ENCODE peak calls at places on chromosomes 5 and 9, in nine cellular contexts. X is HepG2, Z is sigmoid colon, C is A549, J is transverse colon, K is ovary, S is stomach, U is upper lobe of left lung, M is SK-N-SH. A is an unnamed sample.

GRCh38 chr5:102792705-102793104 is 37.6 kb downstream of the PAM start:
- DNase-seq in S (no peak), Z (no peak), U (no peak), C (peak), M (no peak), J (no peak), K (no peak), X (peak), A (no peak)

GRCh38 chr5:129973716-129974426 is 69.6 kb downstream of the CHSY3 start:
- DNase-seq in U (no peak), M (no peak), S (no peak), X (no peak), C (no peak), Z (no peak), J (no peak), K (no peak), A (no peak)

GRCh38 chr5:113546711-113547159 is 33.2 kb downstream of the YTHDC2 start:
- DNase-seq in J (no peak), K (no peak), S (no peak), X (no peak), U (no peak), C (no peak), M (no peak), Z (no peak), A (no peak)

GRCh38 chr5:50320131-50320749 is 120.8 kb downstream of the EMB start:
- DNase-seq in M (no peak), C (no peak), S (no peak), K (no peak), X (no peak), J (no peak), Z (no peak), U (no peak), A (no peak)

GRCh38 chr9:108412755-108413154 is 443.0 kb downstream of the ACTL7B start:
- DNase-seq in J (no peak), K (no peak), S (no peak), U (no peak), X (no peak), M (no peak), Z (no peak), C (no peak), A (no peak)

GRCh38 chr5:135466178-135467050 is 14.3 kb upstream of the TIFAB start:
- DNase-seq in Z (peak), S (peak), X (peak), J (peak), M (peak), K (peak), U (peak), C (peak), A (no peak)

GRCh38 chr9:79685576-79685975 is 113.8 kb downstream of the TLE4 start:
- DNase-seq in Z (no peak), X (no peak), K (no peak), M (no peak), J (no peak), C (no peak), S (no peak), U (no peak), A (no peak)

GRCh38 chr5:181069767-181070491 is 29.9 kb downstream of the BTNL9 start:
- DNase-seq in Z (no peak), J (no peak), C (no peak), U (no peak), M (no peak), K (no peak), S (no peak), X (no peak), A (peak)

GRCh38 chr5:170631471-170632195 is 127.8 kb downstream of the KCNIP1 start:
- DNase-seq in X (peak), J (no peak), Z (peak), C (peak), U (peak), M (peak), K (peak), S (no peak), A (no peak)

GRCh38 chr9:127396808-127397721 is at the start of gene SLC2A8:
- DNase-seq in X (peak), C (peak), J (peak), K (peak), Z (peak), M (peak), S (peak), U (peak), A (peak)

GRCh38 chr9:86324901-86325300 is 29.3 kb downstream of the TUT7 start:
- DNase-seq in J (no peak), C (no peak), M (no peak), U (no peak), Z (no peak), X (no peak), K (no peak), S (no peak), A (no peak)

GRCh38 chr5:10702911-10703491 is 58.0 kb downstream of the DAP start:
- DNase-seq in J (no peak), M (no peak), U (peak), X (no peak), C (no peak), S (no peak), Z (no peak), K (no peak), A (no peak)

GRCh38 chr9:114057161-114057560 is 20.9 kb downstream of the AMBP start:
- DNase-seq in X (no peak), M (no peak), S (no peak), U (no peak), J (no peak), C (no peak), Z (no peak), K (no peak), A (no peak)

GRCh38 chr5:137833463-137833862 is 34.2 kb upstream of the MYOT start:
- DNase-seq in Z (no peak), C (peak), K (no peak), S (no peak), J (no peak), U (no peak), X (peak), M (no peak), A (no peak)

GRCh38 chr5:159410480-159410879 is 80.2 kb upstream of the IL12B start:
- DNase-seq in M (no peak), S (no peak), X (no peak), Z (no peak), K (no peak), U (no peak), C (no peak), J (no peak), A (no peak)

GRCh38 chr5:135423158-135423925 is 23.8 kb downstream of the DCANP1 start:
- DNase-seq in Z (no peak), K (no peak), J (no peak), M (no peak), X (peak), S (no peak), U (no peak), C (no peak), A (no peak)

GRCh38 chr9:111839387-111839786 is 44.6 kb upstream of the SHOC1 start:
- DNase-seq in X (peak), S (no peak), U (no peak), Z (peak), M (no peak), K (no peak), J (no peak), C (no peak), A (no peak)

GRCh38 chr5:156473271-156473935 is 146.4 kb downstream of the SGCD start:
- DNase-seq in Z (no peak), K (no peak), M (no peak), X (no peak), J (no peak), U (no peak), C (no peak), S (no peak), A (no peak)

GRCh38 chr5:111071413-111071812 is at the start of gene TSLP:
- DNase-seq in S (no peak), C (no peak), J (no peak), K (no peak), U (no peak), X (no peak), Z (no peak), M (no peak), A (no peak)

GRCh38 chr9:4349841-4350418 is 50.1 kb upstream of the GLIS3 start:
- DNase-seq in J (no peak), M (no peak), K (no peak), C (no peak), U (no peak), S (no peak), X (no peak), Z (no peak), A (peak)

GRCh38 chr5:152625696-152626095 is 220.6 kb upstream of the NMUR2 start:
- DNase-seq in K (no peak), J (no peak), U (no peak), S (no peak), C (no peak), Z (no peak), M (no peak), X (no peak), A (no peak)

GRCh38 chr5:116524051-116524450 is 50.6 kb downstream of the SEMA6A start:
- DNase-seq in Z (no peak), M (no peak), U (no peak), X (no peak), S (no peak), J (no peak), K (no peak), C (no peak), A (no peak)

GRCh38 chr9:76023715-76024195 is 133.3 kb downstream of the PCSK5 start:
- DNase-seq in K (no peak), M (no peak), C (no peak), Z (no peak), X (peak), J (no peak), U (no peak), S (no peak), A (no peak)

GRCh38 chr5:178590141-178590923 is at the start of gene COL23A1:
- DNase-seq in S (peak), X (no peak), M (peak), J (peak), Z (peak), C (no peak), K (peak), U (peak), A (no peak)

GRCh38 chr5:142906863-142907671 is 136.9 kb downstream of the ARHGAP26 start:
- DNase-seq in J (no peak), M (no peak), Z (peak), S (no peak), X (no peak), U (no peak), K (no peak), C (no peak), A (no peak)

GRCh38 chr9:65411901-65412300 is 126.9 kb upstream of the FOXD4L5 start:
- DNase-seq in U (no peak), C (no peak), K (no peak), J (no peak), M (no peak), X (no peak), S (no peak), Z (no peak), A (no peak)

GRCh38 chr5:75668988-75669760 is 48.1 kb downstream of the POC5 start:
- DNase-seq in U (no peak), M (no peak), J (peak), X (peak), S (peak), Z (no peak), K (no peak), C (peak), A (no peak)

GRCh38 chr9:130732131-130732530 is 38.6 kb downstream of the EXOSC2 start:
- DNase-seq in Z (no peak), K (no peak), S (no peak), C (no peak), J (no peak), U (no peak), X (peak), M (peak), A (no peak)

GRCh38 chr5:69512740-69513260 is 20.2 kb downstream of the OCLN start:
- DNase-seq in S (no peak), Z (no peak), X (no peak), M (no peak), C (no peak), U (no peak), J (no peak), K (no peak), A (no peak)

GRCh38 chr5:122870219-122870856 is 24.9 kb downstream of the SNX24 start:
- DNase-seq in S (no peak), M (no peak), J (no peak), K (no peak), U (no peak), C (no peak), Z (no peak), X (no peak), A (no peak)

GRCh38 chr5:135600971-135601381 is 22.2 kb upstream of the CXCL14 start:
- DNase-seq in U (no peak), K (no peak), J (no peak), C (no peak), Z (no peak), S (no peak), X (no peak), M (no peak), A (peak)

GRCh38 chr5:112529525-112529924 is 110.4 kb upstream of the EPB41L4A start:
- DNase-seq in U (no peak), X (peak), K (no peak), Z (no peak), J (no peak), M (peak), S (no peak), C (no peak), A (no peak)

GRCh38 chr5:78509884-78510769 is 138.4 kb downstream of the LHFPL2 start:
- DNase-seq in X (no peak), S (peak), Z (peak), C (no peak), M (no peak), U (peak), K (peak), J (peak), A (no peak)

GRCh38 chr5:68087866-68088265 is 127.7 kb upstream of the PIK3R1 start:
- DNase-seq in C (no peak), Z (no peak), X (no peak), M (no peak), J (no peak), S (peak), K (no peak), U (no peak), A (no peak)

GRCh38 chr5:89255845-89256463 is 373.0 kb upstream of the MEF2C start:
- DNase-seq in J (no peak), X (no peak), K (no peak), C (peak), U (no peak), M (no peak), Z (no peak), S (no peak), A (no peak)

GRCh38 chr9:89359636-89360315 is 41.5 kb downstream of the SECISBP2 start:
- DNase-seq in U (no peak), S (no peak), M (no peak), C (no peak), J (no peak), K (no peak), X (no peak), Z (no peak), A (no peak)

GRCh38 chr9:10366171-10366779 is 246.5 kb downstream of the PTPRD start:
- DNase-seq in U (no peak), X (peak), Z (no peak), J (no peak), M (peak), K (no peak), C (peak), S (no peak), A (no peak)

GRCh38 chr5:150588495-150588890 is 52.0 kb upstream of the SYNPO start:
- DNase-seq in S (no peak), C (no peak), U (no peak), J (peak), M (no peak), Z (no peak), X (no peak), K (no peak), A (no peak)

GRCh38 chr5:93331864-93332263 is 249.2 kb downstream of the NR2F1-AS1 start:
- DNase-seq in M (no peak), U (no peak), C (no peak), J (no peak), X (no peak), Z (no peak), K (no peak), S (no peak), A (no peak)

GRCh38 chr9:122213589-122214413 is 15.0 kb downstream of the LHX6 start:
- DNase-seq in U (peak), K (peak), Z (peak), S (peak), J (peak), X (peak), M (peak), C (peak), A (no peak)
- H3K4me3 ChIP-seq in U (peak), K (peak), Z (peak), S (peak), J (peak), X (peak), M (no peak), C (peak), A (peak)

DNA sequence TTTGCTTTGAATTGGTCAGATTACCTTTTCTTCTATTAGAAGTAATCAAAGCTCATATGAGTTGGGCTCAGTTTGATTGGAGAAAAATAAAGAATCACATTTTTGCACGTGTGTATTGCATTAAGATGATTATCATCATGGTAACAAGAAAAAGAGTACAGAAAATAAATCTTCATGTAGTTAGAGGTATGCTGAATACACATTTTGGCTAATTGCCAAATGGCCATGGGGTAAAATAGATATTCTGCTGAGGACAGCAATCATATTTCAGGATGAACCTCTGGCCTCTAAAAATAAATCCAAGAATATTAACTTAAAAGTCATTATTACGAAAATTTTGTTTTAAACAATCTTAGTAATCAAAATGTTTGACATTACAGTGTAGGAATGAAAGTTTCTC is 38.9 kb upstream of the GNAQ start:
- DNase-seq in S (no peak), C (no peak), X (no peak), U (no peak), J (no peak), Z (no peak), K (no peak), M (no peak), A (no peak)
- TF ChIP-seq EP300 in S (no peak), C (no peak), X (no peak), U (no peak), J (no peak), Z (no peak), K (no peak), M (no peak), A (no peak)

GRCh38 chr5:147406636-147407035 is 103.2 kb downstream of the DPYSL3 start:
- DNase-seq in U (no peak), Z (no peak), J (no peak), S (no peak), C (no peak), X (no peak), K (no peak), M (no peak), A (no peak)

GRCh38 chr5:147407094-147407681 is 102.7 kb downstream of the DPYSL3 start:
- DNase-seq in K (no peak), X (no peak), S (no peak), U (no peak), M (no peak), Z (no peak), J (no peak), C (no peak), A (no peak)

GRCh38 chr5:147400836-147401235 is 109.0 kb downstream of the DPYSL3 start:
- DNase-seq in K (no peak), U (no peak), X (no peak), M (no peak), J (no peak), C (no peak), Z (no peak), S (no peak), A (no peak)

GRCh38 chr5:147404706-147405105 is 105.2 kb downstream of the DPYSL3 start:
- DNase-seq in K (no peak), Z (no peak), U (no peak), M (no peak), J (no peak), X (no peak), S (no peak), C (no peak), A (no peak)

DNA sequence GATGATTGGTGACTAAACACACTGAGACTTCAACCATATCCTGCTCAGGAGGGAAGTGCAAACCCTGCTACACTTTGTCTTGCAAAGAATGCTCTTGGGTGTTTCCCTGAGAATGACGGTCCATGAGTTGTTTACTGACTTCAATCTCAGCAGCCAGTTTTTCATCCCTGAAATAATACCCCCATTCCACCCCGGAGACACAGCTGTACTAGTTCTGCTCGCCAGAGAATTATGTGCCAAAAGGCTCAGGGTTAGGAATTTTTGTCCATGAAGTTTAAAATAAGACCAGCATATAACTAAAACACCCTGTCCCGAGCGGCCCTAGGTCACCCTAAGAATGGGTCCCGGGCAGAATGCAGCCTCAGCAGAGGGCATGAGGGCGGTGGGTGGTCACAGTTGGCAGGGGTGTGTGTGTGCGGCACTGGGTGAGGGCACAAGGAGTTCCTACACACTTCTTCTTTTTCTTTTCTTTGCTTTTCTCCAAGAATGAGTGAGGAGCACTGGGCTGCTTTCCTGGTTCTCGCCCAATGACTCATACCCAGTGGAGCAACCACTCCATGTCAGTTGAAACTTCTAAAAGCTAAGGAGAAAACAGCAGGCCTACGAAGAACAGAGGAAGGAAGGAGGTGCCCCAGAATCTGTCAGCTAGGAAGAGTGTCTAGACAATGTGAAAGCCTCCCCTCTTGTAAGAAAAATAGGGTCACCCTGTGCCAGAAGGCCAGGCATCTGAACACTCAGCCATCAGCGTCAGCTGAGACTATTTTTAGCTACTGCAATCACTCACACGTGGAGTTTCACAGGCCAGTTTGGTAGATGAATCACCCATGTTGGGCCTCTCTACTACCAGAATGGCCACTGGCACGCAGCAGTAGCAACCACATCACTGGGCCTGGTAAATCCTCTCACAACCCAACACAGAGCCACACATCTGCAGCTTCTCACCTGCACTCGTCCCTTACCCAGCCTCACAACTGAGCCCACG is 105.9 kb downstream of the DPYSL3 start:
- DNase-seq in K (peak), U (peak), C (peak), X (no peak), J (peak), S (no peak), Z (peak), M (no peak), A (peak)
- H3K4me3 ChIP-seq in K (no peak), U (no peak), C (no peak), X (no peak), J (no peak), S (no peak), Z (no peak), M (peak), A (no peak)

DNA sequence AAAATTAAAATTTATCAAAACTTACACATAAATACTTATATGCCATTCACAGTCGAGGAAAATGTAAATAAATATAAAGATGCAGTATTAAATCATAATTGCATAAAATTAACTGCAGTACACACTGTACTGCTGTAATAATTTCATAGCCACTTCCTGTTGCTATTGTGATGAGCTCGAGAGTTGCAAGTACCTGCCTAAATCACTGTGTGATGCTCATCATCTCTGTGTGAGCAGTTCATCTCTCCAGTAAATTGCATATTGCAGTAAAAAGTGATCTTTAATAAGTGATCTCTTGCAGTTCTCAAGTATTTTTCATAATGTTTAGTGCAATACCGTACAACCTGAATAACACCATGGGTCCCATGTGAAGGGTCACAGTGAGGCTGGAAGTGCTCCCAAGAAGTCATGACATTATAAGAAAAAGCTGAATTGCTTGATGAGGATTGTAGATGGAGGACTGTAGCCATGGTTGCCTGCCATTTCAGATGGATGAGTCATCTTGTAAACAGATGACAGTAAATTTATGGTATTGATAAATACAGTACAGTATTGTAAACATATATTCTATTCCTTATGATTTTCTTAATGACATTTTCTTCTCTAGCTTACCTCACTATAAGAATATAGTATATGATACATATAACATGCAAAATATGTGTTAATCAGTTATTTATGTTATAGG is 34.9 kb downstream of the SYK start:
- DNase-seq in S (no peak), X (no peak), M (no peak), K (no peak), Z (no peak), U (no peak), C (no peak), J (no peak), A (no peak)
- TF ChIP-seq EP300 in S (no peak), X (no peak), M (no peak), K (no peak), Z (no peak), U (no peak), C (no peak), J (no peak), A (no peak)